ENCODE peak calls at places on chromosomes 4 and X, in five cellular contexts. H, J, R, S and Q are unnamed samples.

GRCh38 chr4:168674869-168675268 is 178.0 kb downstream of the PALLD start:
- DNase-seq in H (no peak), J (no peak), R (peak), S (no peak), Q (no peak)

GRCh38 chrX:132491191-132491590 is 2.4 kb upstream of the MBNL3 start:
- DNase-seq in H (peak), J (no peak), R (no peak), S (no peak), Q (no peak)

GRCh38 chrX:81377329-81377728 is 175.4 kb downstream of the SH3BGRL start:
- DNase-seq in H (peak), J (no peak), R (peak), S (peak), Q (peak)

GRCh38 chr4:5678977-5679376 is 29.4 kb downstream of the EVC2 start:
- DNase-seq in H (peak), J (no peak), R (no peak), S (peak), Q (no peak)

GRCh38 chr4:79584902-79585301 is 176.9 kb upstream of the GK2 start:
- DNase-seq in H (no peak), J (no peak), R (no peak), S (no peak), Q (no peak)

GRCh38 chr4:169931996-169932395 is 94.2 kb downstream of the MFAP3L start:
- DNase-seq in H (no peak), J (no peak), R (no peak), S (no peak), Q (no peak)

GRCh38 chr4:84529169-84529751 is 30.2 kb upstream of the NKX6-1 start:
- DNase-seq in H (peak), J (peak), R (peak), S (peak), Q (peak)

GRCh38 chr4:1008840-1009646 is 2.4 kb upstream of the FGFRL1 start:
- DNase-seq in H (peak), J (no peak), R (no peak), S (peak), Q (no peak)

GRCh38 chr4:111556141-111556781 is 589.0 kb upstream of the FAM241A start:
- DNase-seq in H (peak), J (no peak), R (no peak), S (peak), Q (peak)

GRCh38 chr4:152680988-152681731 is 1.4 kb upstream of the TMEM154 start:
- DNase-seq in H (peak), J (no peak), R (peak), S (peak), Q (peak)

GRCh38 chrX:125604448-125604847 is 284.8 kb downstream of the TEX13C start:
- DNase-seq in H (no peak), J (no peak), R (no peak), S (no peak), Q (no peak)

GRCh38 chr4:103136671-103137445 is 37.2 kb upstream of the BDH2 start:
- DNase-seq in H (no peak), J (no peak), R (no peak), S (no peak), Q (no peak)

GRCh38 chr4:168710353-168710946 is 213.6 kb downstream of the PALLD start:
- DNase-seq in H (peak), J (no peak), R (peak), S (peak), Q (peak)

GRCh38 chr4:184450045-184450444 is 24.3 kb downstream of the IRF2 start:
- DNase-seq in H (peak), J (no peak), R (no peak), S (peak), Q (peak)

GRCh38 chr4:99856166-99856565 is 38.1 kb downstream of the LAMTOR3 start:
- DNase-seq in H (peak), J (no peak), R (no peak), S (peak), Q (peak)

GRCh38 chrX:115561605-115562491 is 874 bp downstream of the PLS3 start:
- DNase-seq in H (peak), J (peak), R (peak), S (peak), Q (peak)

GRCh38 chrX:104113237-104113965 is 1.1 kb downstream of the ZCCHC18 start:
- DNase-seq in H (peak), J (peak), R (peak), S (peak), Q (peak)